ENCODE peak calls at places on chromosomes 7 and 10, in nine cellular contexts. W, P, K, Q, L, M, U, V and O are unnamed samples.
A peak's percentile ranks its signal among the peaks of the same experiment; 100 is the strongest.

GRCh38 chr10:114387784-114388183 is 16.5 kb downstream of the AFAP1L2 start:
- DNase-seq in W (peak; percentile 38), Q (no peak), L (no peak), M (no peak), K (no peak), P (no peak), U (no peak), V (no peak), O (no peak)

GRCh38 chr7:44163591-44163990 is 22.5 kb upstream of the MYL7 start:
- DNase-seq in L (no peak), Q (no peak), W (no peak), P (peak; percentile 90), M (no peak), V (no peak), K (no peak), U (peak; percentile 76), O (peak; percentile 73)

GRCh38 chr10:10320981-10321380 is 696.7 kb upstream of the CELF2 start:
- DNase-seq in V (no peak), P (no peak), Q (no peak), L (no peak), W (no peak), U (peak; percentile 100), K (no peak), M (no peak), O (peak; percentile 72)

GRCh38 chr10:70598857-70599295 is 3.7 kb downstream of the PRF1 start:
- DNase-seq in U (no peak), W (no peak), K (no peak), L (no peak), M (no peak), P (no peak), V (no peak), Q (no peak), O (no peak)

GRCh38 chr10:46257099-46257498 is 29.7 kb upstream of the ANTXRL start:
- DNase-seq in K (no peak), Q (no peak), V (no peak), W (no peak), P (no peak), M (no peak), U (no peak), L (peak; percentile 9), O (no peak)

GRCh38 chr7:36475371-36475770 is 85.7 kb downstream of the ANLN start:
- DNase-seq in U (no peak), M (no peak), L (no peak), W (no peak), V (no peak), K (no peak), Q (no peak), P (no peak), O (no peak)

GRCh38 chr7:144038887-144039286 is 9.9 kb upstream of the OR2A5 start:
- DNase-seq in K (no peak), Q (no peak), L (no peak), U (no peak), W (no peak), P (no peak), V (no peak), M (no peak), O (no peak)

GRCh38 chr10:107790271-107790670 is 625.8 kb upstream of the SORCS1 start:
- DNase-seq in U (no peak), L (no peak), V (no peak), K (no peak), P (peak; percentile 34), M (no peak), W (no peak), Q (no peak), O (no peak)

GRCh38 chr10:109973430-109973829 is 34.4 kb upstream of the ADD3 start:
- DNase-seq in V (no peak), K (no peak), W (no peak), U (no peak), P (no peak), L (no peak), M (no peak), Q (no peak), O (no peak)

GRCh38 chr10:15842493-15843169 is 17.7 kb downstream of the MINDY3 start:
- DNase-seq in K (no peak), L (no peak), M (no peak), V (no peak), P (peak; percentile 23), W (no peak), U (peak; percentile 34), Q (no peak), O (peak; percentile 76)

GRCh38 chr7:30896783-30897617 is 14.7 kb upstream of the AQP1 start:
- DNase-seq in M (no peak), K (no peak), W (no peak), U (no peak), Q (no peak), V (no peak), L (no peak), P (no peak), O (peak; percentile 6)

GRCh38 chr10:95469676-95470075 is 91.5 kb downstream of the SORBS1 start:
- DNase-seq in K (no peak), Q (no peak), U (no peak), P (no peak), M (no peak), V (no peak), W (no peak), L (no peak), O (no peak)

GRCh38 chr10:32953277-32953927 is 4.6 kb downstream of the ITGB1 start:
- DNase-seq in P (no peak), Q (no peak), U (no peak), K (no peak), L (no peak), M (no peak), V (peak; percentile 34), W (no peak), O (no peak)